ENCODE peak calls at places on chromosomes 1 and 21, in eight cellular contexts. V is aorta, G is fibroblast of lung, Q is H1, J is mesenchymal stem cell, S is heart right ventricle, T is right lobe of liver, E is stomach. N is an unnamed sample. For H3K9me3, the result is how much of the 10 kb centered on the place peaks cover.

GRCh38 chr1:223219318-223219635 is 76.2 kb upstream of the TLR5 start:
- DNase-seq in V (no peak), G (no peak), Q (no peak), J (no peak), S (no peak), T (peak), E (no peak), N (no peak)

GRCh38 chr1:106571109-106571508 is 485.4 kb upstream of the PRMT6 start:
- DNase-seq in V (no peak), G (no peak), Q (no peak), J (no peak), S (no peak), T (no peak), E (no peak), N (no peak)

GRCh38 chr1:58989845-58990244 is 206.0 kb upstream of the JUN start:
- DNase-seq in V (no peak), G (no peak), Q (no peak), J (no peak), S (no peak), T (no peak), E (no peak), N (no peak)

GRCh38 chr1:40783001-40783905 is at the start of gene KCNQ4:
- DNase-seq in V (peak), G (peak), Q (no peak), J (no peak), S (peak), T (peak), E (peak), N (no peak)

GRCh38 chr1:58395355-58395754 is 151.2 kb downstream of the OMA1 start:
- DNase-seq in V (no peak), G (peak), Q (no peak), J (peak), S (no peak), T (no peak), E (no peak), N (no peak)

GRCh38 chr1:7503691-7504437 is 267.2 kb upstream of the VAMP3 start:
- DNase-seq in V (no peak), G (no peak), Q (no peak), J (no peak), S (no peak), T (no peak), E (no peak), N (no peak)

GRCh38 chr1:59289570-59289969 is 7.3 kb upstream of the FGGY start:
- DNase-seq in V (no peak), G (no peak), Q (no peak), J (no peak), S (no peak), T (no peak), E (no peak), N (no peak)

GRCh38 chr1:198650506-198650905 is 11.7 kb downstream of the PTPRC start:
- DNase-seq in V (no peak), G (no peak), Q (no peak), J (no peak), S (no peak), T (no peak), E (no peak), N (no peak)

GRCh38 chr1:214603819-214604252 is 841 bp downstream of the CENPF start:
- DNase-seq in V (no peak), G (no peak), Q (no peak), J (peak), S (no peak), T (no peak), E (no peak), N (no peak)

GRCh38 chr1:36497207-36497606 is 14.5 kb upstream of the CSF3R start:
- DNase-seq in V (no peak), G (peak), Q (no peak), J (no peak), S (no peak), T (no peak), E (no peak), N (no peak)

GRCh38 chr1:201229771-201230635 is 39.4 kb downstream of the IGFN1 start:
- DNase-seq in V (no peak), G (peak), Q (no peak), J (no peak), S (no peak), T (no peak), E (no peak), N (no peak)

DNA sequence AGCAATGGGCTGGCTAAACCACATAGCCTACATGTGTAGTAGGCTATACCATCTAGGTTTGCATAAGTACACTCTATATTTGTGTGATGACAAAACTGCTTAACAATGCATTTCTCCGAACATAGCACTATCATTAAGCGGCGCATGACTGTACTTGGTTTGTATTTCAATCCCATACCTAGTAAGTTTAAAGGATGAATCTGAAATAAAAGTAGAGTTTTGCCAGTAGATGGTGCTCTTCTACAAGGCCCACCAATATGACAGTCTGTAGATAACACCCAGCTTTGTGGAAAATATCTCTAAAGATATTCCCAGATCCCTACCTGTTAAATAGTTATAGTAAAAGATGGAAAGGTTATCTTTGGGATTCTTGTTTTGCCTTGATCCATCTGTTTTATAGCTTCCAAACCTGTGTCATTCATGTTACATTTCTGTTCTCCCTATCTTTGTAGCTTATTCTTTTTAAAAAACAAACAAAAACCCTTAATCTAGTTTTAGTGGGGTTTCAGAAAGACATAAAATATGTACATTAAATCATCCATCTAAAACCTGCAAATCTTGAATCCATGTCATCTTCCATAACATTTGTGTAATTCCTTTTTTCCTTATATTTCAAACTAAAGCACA is 33.9 kb upstream of the ASPM start:
- DNase-seq in V (no peak), G (peak), Q (no peak), J (peak), S (no peak), T (no peak), E (no peak), N (no peak)
- H3K9me3 ChIP-seq in V (under half), G (under half), Q (under half), J (under half), S (under half), T (under half), E (under half), N (under half)

DNA sequence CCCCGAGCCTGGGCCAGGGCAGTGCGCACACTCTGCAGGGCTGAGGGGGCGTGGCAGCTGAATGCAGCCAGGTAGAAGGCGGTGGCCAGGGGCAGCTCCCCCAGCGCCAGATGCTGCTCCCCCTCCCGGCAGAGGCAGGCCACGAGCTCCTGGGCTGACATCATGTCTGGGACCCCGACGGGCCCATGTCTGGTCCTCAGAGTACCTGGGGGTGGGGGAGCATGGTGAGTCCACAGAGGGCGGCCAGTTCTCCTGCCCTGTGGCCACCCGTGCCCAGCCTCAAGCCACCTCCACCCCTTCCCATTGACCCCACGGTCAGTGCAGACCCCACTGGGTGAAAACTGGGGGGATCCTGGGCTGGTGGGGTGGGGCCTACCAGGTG is 838 bp downstream of the TTC34 start:
- DNase-seq in V (peak), G (no peak), Q (no peak), J (no peak), S (no peak), T (no peak), E (no peak), N (peak)
- H3K9me3 ChIP-seq in V (under half), G (under half), Q (half or more), J (under half), S (under half), T (under half), E (under half), N (under half)

DNA sequence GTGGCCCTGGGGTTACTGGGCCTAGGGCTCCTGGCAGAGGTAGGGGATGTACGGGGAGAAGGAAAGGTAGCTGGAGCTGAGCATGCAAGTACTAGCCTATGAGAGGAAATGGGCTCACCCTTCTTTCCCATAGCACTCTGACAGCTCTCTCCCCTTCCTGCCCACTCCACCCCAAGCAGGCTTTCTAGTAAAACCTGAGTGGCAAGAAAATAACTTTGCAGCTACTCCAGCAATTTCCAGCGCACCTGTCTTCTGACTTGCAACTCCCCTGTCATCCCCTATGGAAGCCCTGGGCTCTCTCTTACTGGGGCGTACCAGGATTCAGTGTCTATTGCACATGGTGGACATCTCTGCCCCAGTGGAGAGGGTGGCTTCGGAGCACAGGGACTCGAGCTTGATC is 6.7 kb upstream of the IVL start:
- DNase-seq in V (no peak), G (no peak), Q (no peak), J (no peak), S (no peak), T (no peak), E (no peak), N (no peak)
- H3K9me3 ChIP-seq in V (under half), G (under half), Q (under half), J (under half), S (under half), T (under half), E (under half), N (under half)

GRCh38 chr1:83114136-83114834 is 884.6 kb downstream of the TTLL7 start:
- DNase-seq in V (no peak), G (no peak), Q (no peak), J (no peak), S (no peak), T (no peak), E (no peak), N (no peak)
- H3K9me3 ChIP-seq in V (under half), G (under half), Q (under half), J (under half), S (under half), T (under half), E (under half), N (under half)

GRCh38 chr1:50419192-50419906 is 3.9 kb downstream of the DMRTA2 start:
- DNase-seq in V (no peak), G (no peak), Q (no peak), J (no peak), S (no peak), T (no peak), E (no peak), N (no peak)
- H3K9me3 ChIP-seq in V (under half), G (under half), Q (under half), J (under half), S (under half), T (under half), E (under half), N (under half)

DNA sequence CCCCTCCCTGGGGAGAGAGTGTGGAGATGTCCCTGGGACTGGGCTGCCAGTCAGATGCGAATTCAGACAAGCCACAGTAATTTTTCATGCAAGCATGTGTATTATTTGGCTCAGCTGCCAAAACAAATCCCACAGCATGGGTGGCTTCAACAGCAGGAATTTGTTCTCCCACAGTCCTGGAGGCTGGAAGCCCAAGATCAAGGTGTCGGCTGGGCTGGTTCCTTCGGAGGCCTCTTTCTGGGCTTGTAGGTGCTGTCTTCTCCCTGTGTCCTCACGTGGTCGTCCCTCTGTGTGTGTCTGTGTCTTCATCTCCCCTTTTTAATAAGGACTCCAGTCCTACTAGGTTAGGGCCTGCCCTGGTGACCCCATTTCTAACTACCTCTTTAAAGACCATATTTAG is 91.9 kb upstream of the ACTRT2 start:
- DNase-seq in V (no peak), G (no peak), Q (no peak), J (no peak), S (no peak), T (no peak), E (no peak), N (no peak)
- H3K9me3 ChIP-seq in V (under half), G (under half), Q (half or more), J (under half), S (under half), T (under half), E (under half), N (under half)

GRCh38 chr21:9763306-9763705 is 758.1 kb upstream of the TPTE start:
- DNase-seq in V (no peak), G (no peak), Q (no peak), J (no peak), S (no peak), T (no peak), E (no peak), N (no peak)

GRCh38 chr21:9760398-9761074 is 760.8 kb upstream of the TPTE start:
- DNase-seq in V (no peak), G (no peak), Q (no peak), J (no peak), S (no peak), T (no peak), E (no peak), N (no peak)

GRCh38 chr21:9759972-9760371 is 761.4 kb upstream of the TPTE start:
- DNase-seq in V (no peak), G (no peak), Q (no peak), J (no peak), S (no peak), T (no peak), E (no peak), N (no peak)

GRCh38 chr21:9767592-9768375 is 753.6 kb upstream of the TPTE start:
- DNase-seq in V (no peak), G (no peak), Q (no peak), J (no peak), S (no peak), T (no peak), E (no peak), N (no peak)

DNA sequence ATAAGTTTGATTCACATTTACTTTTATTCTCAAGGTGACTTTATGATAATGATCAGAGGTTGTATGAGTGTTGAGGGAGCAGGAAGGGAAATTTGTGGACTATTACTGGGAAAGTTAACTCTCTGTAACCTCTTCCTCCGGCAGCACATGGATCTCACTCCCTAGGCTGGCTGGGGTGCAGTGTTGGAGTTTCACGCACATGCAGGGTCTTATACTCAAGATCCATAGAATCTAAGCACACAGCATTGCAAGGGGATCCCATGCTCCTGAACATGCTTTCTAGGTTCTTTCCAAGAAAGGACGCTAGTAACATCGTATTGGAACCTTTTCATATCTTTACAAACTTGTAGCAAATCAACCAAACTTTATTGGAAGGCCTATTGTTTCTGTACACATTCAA is 757.6 kb upstream of the TPTE start:
- DNase-seq in V (no peak), G (no peak), Q (no peak), J (no peak), S (no peak), T (no peak), E (no peak), N (no peak)
- H3K9me3 ChIP-seq in V (under half), G (under half), Q (half or more), J (under half), S (under half), T (under half), E (half or more), N (under half)

GRCh38 chr21:27498025-27498424 is 531.1 kb upstream of the ADAMTS5 start:
- DNase-seq in V (no peak), G (no peak), Q (no peak), J (no peak), S (no peak), T (no peak), E (no peak), N (no peak)

GRCh38 chr21:27495836-27496235 is 528.9 kb upstream of the ADAMTS5 start:
- DNase-seq in V (no peak), G (no peak), Q (no peak), J (no peak), S (no peak), T (no peak), E (no peak), N (no peak)
- H3K9me3 ChIP-seq in V (under half), G (under half), Q (under half), J (under half), S (under half), T (under half), E (under half), N (under half)

DNA sequence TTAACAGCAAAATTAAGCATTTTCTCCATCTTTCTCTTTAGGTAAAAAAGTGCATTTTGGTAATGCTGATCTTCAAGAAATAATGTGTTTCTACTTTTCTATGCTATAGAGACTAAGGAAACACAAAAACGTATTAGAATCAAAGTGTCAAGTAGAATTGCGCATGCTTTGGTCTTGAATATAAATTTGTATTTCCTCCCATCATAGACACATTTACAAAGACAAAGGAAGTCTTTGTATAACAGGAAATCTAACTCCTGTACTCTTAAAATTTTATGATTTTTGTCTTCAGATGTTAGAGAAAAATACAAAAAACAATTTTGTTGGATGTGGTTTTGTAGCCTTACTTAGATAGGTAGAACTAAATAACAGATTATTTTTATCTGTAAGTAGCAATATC is 1299.4 kb downstream of the NCAM2 start:
- DNase-seq in V (no peak), G (no peak), Q (no peak), J (no peak), S (no peak), T (no peak), E (no peak), N (no peak)
- H3K9me3 ChIP-seq in V (under half), G (under half), Q (under half), J (under half), S (under half), T (under half), E (under half), N (under half)

DNA sequence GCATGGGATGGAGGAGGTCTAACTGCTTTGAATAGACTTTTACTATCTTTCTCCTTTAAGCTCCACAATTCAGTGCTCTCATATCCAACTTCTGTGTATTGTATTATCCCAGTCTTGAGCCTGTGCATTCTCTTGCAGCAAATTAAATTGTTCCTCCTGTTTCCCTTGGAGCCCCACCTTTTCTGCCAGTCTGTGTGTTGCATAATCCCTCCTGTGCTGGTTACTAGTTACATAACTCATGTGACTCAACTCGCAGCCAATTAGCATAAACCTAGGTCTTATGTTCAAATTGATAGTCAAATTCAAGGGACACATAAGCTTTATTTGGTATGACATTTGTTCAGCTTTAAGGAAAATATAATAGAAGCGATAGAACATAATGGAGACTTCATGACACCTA is 1863.5 kb downstream of the MRPL39 start:
- DNase-seq in V (no peak), G (no peak), Q (no peak), J (no peak), S (no peak), T (no peak), E (no peak), N (no peak)
- H3K9me3 ChIP-seq in V (under half), G (under half), Q (under half), J (under half), S (under half), T (under half), E (under half), N (under half)

N was measured in T-helper 17 cell.